ENCODE peak calls at places on chromosome 17, in five cellular contexts. One of them, this sample, is unnamed.
A peak's percentile ranks its signal among the peaks of the same experiment; 100 is the strongest.

GRCh38 chr17:65593870-65594584 is 32.6 kb upstream of the AXIN2 start:
- DNase-seq in GM23248: peak; percentile 63
- DNase-seq in PC-9: no peak
- DNase-seq in neural progenitor cell: peak; percentile 59
- DNase-seq in GM23338: no peak
- DNase-seq in this sample: peak; percentile 20

GRCh38 chr17:3002538-3003301 is 60.7 kb downstream of the OR1D5 start:
- DNase-seq in GM23248: no peak
- DNase-seq in PC-9: no peak
- DNase-seq in neural progenitor cell: no peak
- DNase-seq in GM23338: no peak
- DNase-seq in this sample: no peak

GRCh38 chr17:182164-182751 is 808 bp upstream of the DOC2B start:
- DNase-seq in GM23248: no peak
- DNase-seq in PC-9: no peak
- DNase-seq in neural progenitor cell: no peak
- DNase-seq in GM23338: peak; percentile 44
- DNase-seq in this sample: no peak

GRCh38 chr17:68981288-68981687 is 26.1 kb upstream of the ABCA8 start:
- DNase-seq in GM23248: peak; percentile 45
- DNase-seq in PC-9: no peak
- DNase-seq in neural progenitor cell: no peak
- DNase-seq in GM23338: no peak
- DNase-seq in this sample: peak; percentile 86

GRCh38 chr17:76716146-76716833 is 5.5 kb upstream of the MXRA7 start:
- DNase-seq in GM23248: peak; percentile 100
- DNase-seq in PC-9: no peak
- DNase-seq in neural progenitor cell: no peak
- DNase-seq in GM23338: no peak
- DNase-seq in this sample: peak; percentile 98

GRCh38 chr17:72123496-72123963 is 2.7 kb downstream of the SOX9 start:
- DNase-seq in GM23248: no peak
- DNase-seq in PC-9: no peak
- DNase-seq in neural progenitor cell: no peak
- DNase-seq in GM23338: no peak
- DNase-seq in this sample: no peak

GRCh38 chr17:2954898-2955445 is 108.4 kb downstream of the OR1D5 start:
- DNase-seq in GM23248: peak; percentile 95
- DNase-seq in PC-9: peak; percentile 99
- DNase-seq in neural progenitor cell: no peak
- DNase-seq in GM23338: no peak
- DNase-seq in this sample: peak; percentile 99

GRCh38 chr17:20706752-20707372 is 127.3 kb downstream of the CDRT15L2 start:
- DNase-seq in GM23248: peak; percentile 2
- DNase-seq in PC-9: no peak
- DNase-seq in neural progenitor cell: no peak
- DNase-seq in GM23338: no peak
- DNase-seq in this sample: no peak

GRCh38 chr17:2693561-2694380 is 17.8 kb downstream of the CLUH start:
- DNase-seq in GM23248: no peak
- DNase-seq in PC-9: no peak
- DNase-seq in neural progenitor cell: no peak
- DNase-seq in GM23338: no peak
- DNase-seq in this sample: no peak

GRCh38 chr17:58324409-58325288 is 3.9 kb downstream of the TSPOAP1 start:
- DNase-seq in GM23248: peak; percentile 48
- DNase-seq in PC-9: no peak
- DNase-seq in neural progenitor cell: peak; percentile 87
- DNase-seq in GM23338: peak; percentile 74
- DNase-seq in this sample: no peak

GRCh38 chr17:682150-682549 is 32.5 kb downstream of the VPS53 start:
- DNase-seq in GM23248: no peak
- DNase-seq in PC-9: no peak
- DNase-seq in neural progenitor cell: peak; percentile 29
- DNase-seq in GM23338: no peak
- DNase-seq in this sample: no peak

GRCh38 chr17:13626703-13627102 is 25.0 kb upstream of the HS3ST3A1 start:
- DNase-seq in GM23248: peak; percentile 87
- DNase-seq in PC-9: no peak
- DNase-seq in neural progenitor cell: no peak
- DNase-seq in GM23338: no peak
- DNase-seq in this sample: peak; percentile 81

GRCh38 chr17:61409301-61410099 is 9.9 kb downstream of the TBX2 start:
- DNase-seq in GM23248: peak; percentile 90
- DNase-seq in PC-9: no peak
- DNase-seq in neural progenitor cell: peak; percentile 87
- DNase-seq in GM23338: peak; percentile 73
- DNase-seq in this sample: peak; percentile 70

GRCh38 chr17:67125417-67125816 is 81.1 kb downstream of the CACNG1 start:
- DNase-seq in GM23248: peak; percentile 32
- DNase-seq in PC-9: no peak
- DNase-seq in neural progenitor cell: no peak
- DNase-seq in GM23338: no peak
- DNase-seq in this sample: no peak

GRCh38 chr17:238964-239259 is 57.5 kb upstream of the DOC2B start:
- DNase-seq in GM23248: no peak
- DNase-seq in PC-9: no peak
- DNase-seq in neural progenitor cell: no peak
- DNase-seq in GM23338: no peak
- DNase-seq in this sample: no peak

GRCh38 chr17:46063239-46063638 is 64.2 kb downstream of the STH start:
- DNase-seq in GM23248: peak; percentile 96
- DNase-seq in PC-9: no peak
- DNase-seq in neural progenitor cell: no peak
- DNase-seq in GM23338: no peak
- DNase-seq in this sample: peak; percentile 45

GRCh38 chr17:65205655-65206054 is 68.5 kb downstream of the RGS9 start:
- DNase-seq in GM23248: no peak
- DNase-seq in PC-9: no peak
- DNase-seq in neural progenitor cell: no peak
- DNase-seq in GM23338: no peak
- DNase-seq in this sample: no peak

GRCh38 chr17:76469076-76469990 is 1.9 kb downstream of the AANAT start:
- DNase-seq in GM23248: no peak
- DNase-seq in PC-9: no peak
- DNase-seq in neural progenitor cell: no peak
- DNase-seq in GM23338: no peak
- DNase-seq in this sample: no peak

GRCh38 chr17:36921131-36921851 is 16.0 kb upstream of the LHX1 start:
- DNase-seq in GM23248: peak; percentile 47
- DNase-seq in PC-9: peak; percentile 99
- DNase-seq in neural progenitor cell: peak; percentile 92
- DNase-seq in GM23338: peak; percentile 55
- DNase-seq in this sample: no peak

GRCh38 chr17:36923814-36924221 is 13.5 kb upstream of the LHX1 start:
- DNase-seq in GM23248: no peak
- DNase-seq in PC-9: peak; percentile 91
- DNase-seq in neural progenitor cell: no peak
- DNase-seq in GM23338: no peak
- DNase-seq in this sample: peak; percentile 65

GRCh38 chr17:36920032-36921000 is 17.0 kb upstream of the LHX1 start:
- DNase-seq in GM23248: no peak
- DNase-seq in PC-9: peak; percentile 89
- DNase-seq in neural progenitor cell: peak; percentile 67
- DNase-seq in GM23338: no peak
- DNase-seq in this sample: no peak

GRCh38 chr17:36919407-36919968 is 17.8 kb upstream of the LHX1 start:
- DNase-seq in GM23248: no peak
- DNase-seq in PC-9: no peak
- DNase-seq in neural progenitor cell: peak; percentile 45
- DNase-seq in GM23338: no peak
- DNase-seq in this sample: no peak

DNA sequence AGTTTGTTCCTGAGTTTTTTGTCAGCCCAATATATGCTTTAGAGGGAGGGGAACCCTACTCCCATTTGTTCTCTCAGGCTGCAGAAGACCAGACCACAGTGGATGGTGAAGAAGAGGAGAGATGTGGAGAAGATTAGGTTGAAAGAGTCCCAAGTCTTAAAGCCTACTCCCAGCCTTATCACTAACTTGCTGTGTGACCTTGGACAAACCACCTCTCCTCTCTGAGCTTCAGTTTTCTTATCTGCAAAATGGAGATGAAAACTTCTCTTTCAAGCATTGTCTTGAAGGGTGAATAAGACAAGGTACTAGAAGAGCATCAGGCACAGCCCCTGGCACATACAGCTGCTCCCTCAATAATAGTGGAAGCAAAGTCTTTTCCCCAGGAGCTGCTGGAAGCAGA is 15.1 kb upstream of the LHX1 start:
- DNase-seq in GM23248: no peak
- DNase-seq in PC-9: no peak
- DNase-seq in neural progenitor cell: no peak
- DNase-seq in GM23338: no peak
- DNase-seq in this sample: no peak
- H3K4me2 ChIP-seq in GM23248: no peak overlapping the region
- H3K4me2 ChIP-seq in PC-9: peak overlapping the region; percentile 71
- H3K4me2 ChIP-seq in neural progenitor cell: no peak overlapping the region
- H3K4me2 ChIP-seq in GM23338: no peak overlapping the region
- H3K4me2 ChIP-seq in this sample: no peak overlapping the region

GRCh38 chr17:6657633-6658287 is 6.2 kb downstream of the C17orf100 start:
- DNase-seq in GM23248: no peak
- DNase-seq in PC-9: no peak
- DNase-seq in neural progenitor cell: no peak
- DNase-seq in GM23338: no peak
- DNase-seq in this sample: no peak

GRCh38 chr17:6648181-6648580 is 3.2 kb downstream of the MED31 start:
- DNase-seq in GM23248: peak; percentile 45
- DNase-seq in PC-9: no peak
- DNase-seq in neural progenitor cell: no peak
- DNase-seq in GM23338: peak; percentile 44
- DNase-seq in this sample: no peak

GRCh38 chr17:6654816-6655731 is 3.5 kb downstream of the C17orf100 start:
- DNase-seq in GM23248: no peak
- DNase-seq in PC-9: no peak
- DNase-seq in neural progenitor cell: peak; percentile 79
- DNase-seq in GM23338: peak; percentile 93
- DNase-seq in this sample: peak; percentile 6

DNA sequence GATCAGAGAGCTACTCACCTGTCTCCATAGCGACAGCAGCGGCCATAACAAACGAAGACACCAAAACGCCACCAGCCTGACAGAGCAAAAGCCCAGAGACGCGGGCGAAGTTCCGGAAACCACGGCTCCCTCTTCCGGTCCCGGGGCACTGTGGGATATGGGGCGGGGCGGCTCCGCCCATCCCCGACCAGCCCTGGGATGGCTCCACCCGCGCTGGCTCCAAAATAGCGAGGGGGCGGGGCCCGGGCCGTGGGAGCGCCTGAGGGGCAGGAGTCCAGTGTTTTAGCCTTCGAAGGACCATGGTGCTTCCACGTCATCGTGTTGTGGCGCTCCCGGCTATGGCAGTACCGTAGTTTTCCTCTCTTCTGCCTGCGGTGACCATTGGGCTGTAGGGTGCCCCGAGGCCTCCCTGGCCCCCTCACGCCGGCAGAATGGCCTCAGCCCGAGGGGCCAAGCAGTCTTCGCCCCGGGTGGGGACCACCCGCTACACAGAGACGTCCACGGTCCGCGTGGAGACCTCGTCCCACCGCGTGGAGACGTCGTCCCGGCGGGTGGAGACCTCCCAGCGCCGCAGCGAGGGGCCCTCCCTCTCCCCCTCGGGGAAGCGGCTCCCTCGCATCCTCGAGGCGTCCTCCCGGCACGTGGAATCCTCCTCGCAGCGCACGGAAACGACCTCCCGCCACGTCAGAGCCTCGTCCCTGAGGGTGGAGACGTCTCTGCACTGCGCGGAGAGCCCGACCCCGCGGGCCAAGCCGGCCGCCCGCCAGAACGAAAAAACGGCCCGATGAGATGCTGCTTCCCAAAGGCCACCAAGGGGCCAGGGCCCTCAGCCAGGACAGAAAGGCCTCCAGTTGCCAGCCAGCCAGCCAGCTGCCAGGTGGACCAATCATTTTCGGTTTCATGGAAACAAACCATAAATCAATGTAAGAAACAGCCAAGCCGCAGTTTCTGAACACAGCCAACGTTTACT is at the start of the genes C17orf100 and MED31:
- DNase-seq in GM23248: peak; percentile 97
- DNase-seq in PC-9: peak; percentile 89
- DNase-seq in neural progenitor cell: peak; percentile 94
- DNase-seq in GM23338: peak; percentile 97
- DNase-seq in this sample: peak; percentile 85
- TF ChIP-seq EZH2 in GM23248: no peak
- TF ChIP-seq EZH2 in PC-9: no peak
- TF ChIP-seq EZH2 in neural progenitor cell: no peak
- TF ChIP-seq EZH2 in GM23338: no peak
- TF ChIP-seq EZH2 in this sample: no peak

DNA sequence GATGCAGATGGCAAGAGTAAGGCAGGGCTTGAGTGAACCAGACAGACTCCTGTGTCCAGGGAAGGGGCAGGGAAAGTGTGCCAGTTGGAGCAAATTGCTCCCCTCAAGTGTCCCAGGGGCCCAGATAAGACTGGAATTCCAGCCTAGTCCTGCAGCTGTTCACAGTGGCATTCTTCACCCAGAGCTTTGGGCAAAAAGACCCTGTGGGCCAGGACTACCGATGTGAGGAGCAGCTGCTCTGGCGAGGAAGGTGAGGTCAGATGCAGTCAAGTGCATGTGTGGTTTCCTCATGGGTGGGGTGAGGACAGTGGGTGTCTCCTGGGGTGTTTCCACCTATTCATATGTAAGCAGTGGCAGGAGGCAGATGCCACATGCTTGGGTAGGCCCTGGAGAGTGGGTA is 14.3 kb downstream of the NEUROD2 start:
- DNase-seq in GM23248: no peak
- DNase-seq in PC-9: no peak
- DNase-seq in neural progenitor cell: no peak
- DNase-seq in GM23338: no peak
- DNase-seq in this sample: no peak
- H3K4me2 ChIP-seq in GM23248: no peak overlapping the region
- H3K4me2 ChIP-seq in PC-9: no peak overlapping the region
- H3K4me2 ChIP-seq in neural progenitor cell: no peak overlapping the region
- H3K4me2 ChIP-seq in GM23338: no peak overlapping the region
- H3K4me2 ChIP-seq in this sample: no peak overlapping the region

GRCh38 chr17:48746916-48747444 is 18.4 kb upstream of the HOXB13 start:
- DNase-seq in GM23248: no peak
- DNase-seq in PC-9: no peak
- DNase-seq in neural progenitor cell: no peak
- DNase-seq in GM23338: peak; percentile 43
- DNase-seq in this sample: no peak
- TF ChIP-seq EZH2 in GM23248: no peak
- TF ChIP-seq EZH2 in PC-9: no peak
- TF ChIP-seq EZH2 in neural progenitor cell: no peak
- TF ChIP-seq EZH2 in GM23338: peak; percentile 94
- TF ChIP-seq EZH2 in this sample: peak; percentile 52

This sample was measured in fibroblast of lung.